ENCODE peak calls at places on chromosomes 3 and 15, in ten cellular contexts. L, N, D, M, G, K, O, J, A and Y are unnamed samples.

GRCh38 chr3:55191911-55192787 is 264.3 kb upstream of the LRTM1 start:
- DNase-seq in O (no peak), K (no peak), G (no peak), A (peak), N (no peak), L (no peak), J (no peak), D (no peak), M (no peak), Y (no peak)

GRCh38 chr3:14703791-14704190 is 28.9 kb downstream of the C3orf20 start:
- DNase-seq in L (no peak), J (no peak), G (no peak), A (no peak), D (no peak), M (no peak), O (no peak), N (no peak), K (no peak), Y (no peak)

GRCh38 chr3:172680684-172681083 is 30.2 kb downstream of the NCEH1 start:
- DNase-seq in K (no peak), J (no peak), G (no peak), M (no peak), L (no peak), D (no peak), O (no peak), A (no peak), N (no peak), Y (no peak)

GRCh38 chr3:155242342-155242741 is 51.1 kb downstream of the STRIT1 start:
- DNase-seq in K (no peak), J (no peak), A (peak), D (no peak), L (no peak), M (no peak), G (no peak), O (no peak), N (no peak), Y (no peak)

GRCh38 chr3:67090472-67090871 is 92.4 kb downstream of the KBTBD8 start:
- DNase-seq in A (peak), G (no peak), M (no peak), O (no peak), D (no peak), K (no peak), N (no peak), L (no peak), J (no peak), Y (no peak)

GRCh38 chr3:197002701-197003454 is 26.7 kb downstream of the MELTF start:
- DNase-seq in O (peak), N (peak), D (peak), K (peak), J (peak), L (peak), A (peak), G (peak), M (peak), Y (peak)

GRCh38 chr3:43346990-43347749 is 60.8 kb downstream of the SNRK start:
- DNase-seq in G (no peak), J (no peak), M (no peak), O (no peak), A (no peak), N (no peak), K (no peak), D (peak), L (no peak), Y (no peak)

GRCh38 chr3:183579967-183580720 is 24.6 kb upstream of the KLHL6 start:
- DNase-seq in A (no peak), N (no peak), M (peak), O (no peak), G (no peak), D (no peak), L (peak), J (peak), K (no peak), Y (no peak)

GRCh38 chr3:193347507-193348501 is 30.7 kb downstream of the ATP13A5 start:
- DNase-seq in O (no peak), K (no peak), M (no peak), G (peak), D (no peak), N (no peak), J (no peak), A (no peak), L (no peak), Y (no peak)

GRCh38 chr3:127213381-127213918 is 20.5 kb downstream of the PRR23E start:
- DNase-seq in K (no peak), O (peak), J (no peak), N (no peak), M (no peak), A (no peak), G (no peak), L (no peak), D (no peak), Y (no peak)

GRCh38 chr3:129054605-129055104 is 5.9 kb upstream of the GP9 start:
- DNase-seq in K (no peak), D (no peak), M (no peak), O (no peak), G (peak), A (no peak), J (no peak), N (no peak), L (no peak), Y (no peak)

GRCh38 chr3:58899159-58899952 is 150.5 kb downstream of the CFAP20DC start:
- DNase-seq in N (peak), D (peak), G (peak), J (peak), A (no peak), O (no peak), K (peak), L (peak), M (peak), Y (no peak)

GRCh38 chr15:35450492-35450891 is 95.5 kb downstream of the DPH6 start:
- DNase-seq in L (no peak), O (no peak), N (no peak), A (peak), K (no peak), J (no peak), D (no peak), M (no peak), G (peak), Y (no peak)

GRCh38 chr3:134205426-134205825 is 45.2 kb downstream of the RYK start:
- DNase-seq in A (no peak), N (no peak), L (no peak), O (no peak), G (no peak), D (no peak), M (no peak), K (no peak), J (no peak), Y (no peak)

GRCh38 chr3:186930143-186930638 is at the start of gene ST6GAL1:
- DNase-seq in M (peak), A (peak), D (peak), J (peak), O (peak), N (peak), K (peak), L (peak), G (peak), Y (peak)

GRCh38 chr3:114299421-114299820 is 5.6 kb downstream of the TIGIT start:
- DNase-seq in J (no peak), O (peak), K (peak), D (peak), N (no peak), A (no peak), L (peak), G (peak), M (no peak), Y (no peak)

GRCh38 chr3:4271834-4272233 is 31.3 kb upstream of the SETMAR start:
- DNase-seq in N (no peak), A (peak), K (no peak), D (no peak), J (no peak), G (peak), L (no peak), M (no peak), O (peak), Y (no peak)

GRCh38 chr15:88450125-88450798 is 16.9 kb downstream of the MRPL46 start:
- DNase-seq in L (peak), N (peak), A (peak), K (peak), D (peak), G (peak), J (peak), O (peak), M (peak), Y (peak)

GRCh38 chr15:39025331-39025730 is 460.7 kb upstream of the RASGRP1 start:
- DNase-seq in L (no peak), A (no peak), D (no peak), G (no peak), K (no peak), O (no peak), N (no peak), M (no peak), J (no peak), Y (no peak)

GRCh38 chr3:148759425-148759824 is 61.7 kb downstream of the AGTR1 start:
- DNase-seq in O (no peak), N (no peak), L (no peak), M (no peak), J (no peak), G (no peak), D (no peak), A (no peak), K (no peak), Y (no peak)

GRCh38 chr15:31206386-31207174 is 105.1 kb upstream of the TRPM1 start:
- DNase-seq in K (no peak), N (peak), A (no peak), L (no peak), D (no peak), J (no peak), M (no peak), G (peak), O (no peak), Y (no peak)